ENCODE peak calls at places on chromosome 22, in eight cellular contexts. Z is AG04450, B is right lobe of liver, Y is left ventricle myocardium inferior, G is neural progenitor cell, C is body of pancreas, L is PC-3, K is PC-9. V is an unnamed sample.
A peak's percentile ranks its signal among the peaks of the same experiment; 100 is the strongest.

GRCh38 chr22:49999063-49999900 is 13.3 kb downstream of the IL17REL start:
- DNase-seq in Z (no peak), B (peak; percentile 50), Y (no peak), G (peak; percentile 80), C (no peak), L (no peak), K (no peak), V (no peak)

GRCh38 chr22:23705358-23705757 is 14.5 kb downstream of the RGL4 start:
- DNase-seq in Z (no peak), B (no peak), Y (no peak), G (no peak), C (no peak), L (no peak), K (no peak), V (no peak)

GRCh38 chr22:19604711-19605268 is 80.6 kb upstream of the CLDN5 start:
- DNase-seq in Z (no peak), B (peak; percentile 80), Y (no peak), G (no peak), C (no peak), L (no peak), K (no peak), V (no peak)

GRCh38 chr22:46792841-46793261 is 30.4 kb downstream of the TBC1D22A start:
- DNase-seq in Z (no peak), B (no peak), Y (no peak), G (no peak), C (no peak), L (no peak), K (no peak), V (no peak)

GRCh38 chr22:48284671-48285070 is 1522.2 kb downstream of the TBC1D22A start:
- DNase-seq in Z (no peak), B (no peak), Y (no peak), G (no peak), C (no peak), L (no peak), K (no peak), V (no peak)

GRCh38 chr22:47690166-47690565 is 927.7 kb downstream of the TBC1D22A start:
- DNase-seq in Z (no peak), B (no peak), Y (no peak), G (no peak), C (no peak), L (no peak), K (no peak), V (no peak)

GRCh38 chr22:50247748-50248147 is 2.9 kb upstream of the TUBGCP6 start:
- DNase-seq in Z (no peak), B (peak; percentile 68), Y (no peak), G (peak; percentile 66), C (peak; percentile 74), L (peak; percentile 34), K (no peak), V (no peak)

GRCh38 chr22:49300241-49300640 is 527.4 kb downstream of the BRD1 start:
- DNase-seq in Z (no peak), B (no peak), Y (no peak), G (no peak), C (no peak), L (no peak), K (no peak), V (no peak)

GRCh38 chr22:43363580-43364435 is 20.6 kb upstream of the SCUBE1 start:
- DNase-seq in Z (no peak), B (no peak), Y (no peak), G (peak; percentile 95), C (no peak), L (no peak), K (no peak), V (no peak)

GRCh38 chr22:33811208-33811607 is 109.1 kb downstream of the LARGE1 start:
- DNase-seq in Z (no peak), B (no peak), Y (no peak), G (no peak), C (no peak), L (no peak), K (no peak), V (no peak)

GRCh38 chr22:43243275-43243768 is 56.4 kb upstream of the TTLL12 start:
- DNase-seq in Z (no peak), B (no peak), Y (no peak), G (no peak), C (no peak), L (no peak), K (no peak), V (no peak)

GRCh38 chr22:48886604-48887393 is 940.9 kb downstream of the BRD1 start:
- DNase-seq in Z (no peak), B (no peak), Y (peak; percentile 11), G (no peak), C (no peak), L (no peak), K (no peak), V (peak; percentile 38)

GRCh38 chr22:25419247-25420113 is 145.0 kb upstream of the GRK3 start:
- DNase-seq in Z (no peak), B (no peak), Y (no peak), G (no peak), C (peak; percentile 63), L (no peak), K (no peak), V (no peak)

GRCh38 chr22:25417792-25418191 is 146.7 kb upstream of the GRK3 start:
- DNase-seq in Z (no peak), B (no peak), Y (no peak), G (no peak), C (no peak), L (no peak), K (no peak), V (no peak)

GRCh38 chr22:25420471-25420924 is 144.0 kb upstream of the GRK3 start:
- DNase-seq in Z (no peak), B (no peak), Y (no peak), G (no peak), C (no peak), L (no peak), K (no peak), V (no peak)

DNA sequence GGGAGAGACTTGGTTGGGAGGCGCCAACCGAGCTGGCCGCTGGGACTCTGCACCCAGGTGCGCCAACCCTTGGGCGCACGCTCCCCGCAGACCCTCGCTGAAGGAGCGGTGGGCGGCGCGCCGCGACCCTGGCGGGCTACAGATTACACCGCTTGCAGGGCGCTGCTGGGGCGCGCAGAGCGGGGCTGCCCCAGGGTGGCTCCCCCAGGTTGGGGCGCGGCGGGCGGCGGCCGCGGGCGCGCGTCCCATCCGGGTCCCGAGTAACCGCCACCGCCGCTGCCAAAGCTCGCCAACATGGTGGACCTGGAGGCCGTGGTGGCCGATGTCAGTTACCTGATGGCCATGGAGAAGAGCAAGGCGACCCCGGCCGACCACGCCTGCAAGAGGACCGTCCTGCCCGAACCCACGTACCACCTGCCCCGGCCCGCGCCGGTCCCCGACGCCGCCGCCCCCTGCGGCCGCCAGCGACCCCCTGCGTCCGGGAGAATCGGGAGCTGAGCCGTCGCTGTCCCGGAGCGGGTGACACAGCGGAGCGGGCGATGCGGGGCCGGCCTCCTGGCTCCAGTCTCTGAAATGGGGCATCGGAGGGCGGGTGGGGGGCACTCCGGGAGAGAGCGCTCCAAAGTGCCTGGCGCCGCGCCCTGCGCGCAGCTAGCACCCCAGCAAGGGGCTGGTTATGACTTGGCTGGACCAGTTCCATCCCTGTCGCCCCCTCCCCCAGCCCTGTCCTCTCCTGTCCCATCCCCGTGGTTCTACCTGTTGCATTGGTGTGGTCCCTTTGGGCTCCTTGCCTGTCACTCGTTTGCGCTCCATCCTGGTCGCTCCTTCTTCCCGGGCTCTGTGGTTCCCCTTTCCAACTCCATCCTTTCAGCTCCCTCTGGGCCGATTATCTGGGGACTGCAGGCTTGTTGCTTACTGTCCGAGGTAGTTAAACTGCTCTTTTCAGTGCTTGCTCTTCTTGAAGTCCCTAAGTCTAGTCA is 143.3 kb upstream of the GRK3 start:
- DNase-seq in Z (no peak), B (no peak), Y (no peak), G (peak; percentile 69), C (no peak), L (no peak), K (no peak), V (no peak)
- H3K4me3 ChIP-seq in Z (no peak overlapping the region), B (no peak overlapping the region), Y (peak overlapping the region; percentile 62), G (peak overlapping the region; percentile 74), C (no peak overlapping the region), L (no peak overlapping the region), K (no peak overlapping the region), V (peak overlapping the region; percentile 62)

DNA sequence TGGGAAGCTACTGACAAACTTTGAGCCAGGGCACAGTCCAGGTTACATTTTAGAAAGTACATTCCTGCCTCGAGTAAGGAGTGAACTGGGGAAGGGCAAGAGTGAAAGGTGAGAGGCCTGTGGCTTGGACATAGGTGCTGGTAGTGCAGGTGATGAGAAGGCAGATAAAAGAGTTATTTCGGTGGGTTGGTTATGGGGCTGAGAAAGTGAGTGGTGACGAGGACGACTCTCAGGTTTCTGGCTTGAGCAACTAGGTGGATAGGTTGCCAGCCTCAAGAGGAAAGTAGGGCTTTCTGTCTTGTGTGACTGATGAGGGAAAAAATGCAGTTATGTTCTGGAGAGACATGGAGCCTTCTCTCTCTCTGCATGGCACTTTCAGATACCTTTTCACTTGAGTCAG is 3.7 kb downstream of the POLR2F start:
- DNase-seq in Z (no peak), B (no peak), Y (no peak), G (no peak), C (no peak), L (no peak), K (no peak), V (no peak)
- H3K27ac ChIP-seq in Z (no peak overlapping the region), B (no peak overlapping the region), Y (no peak overlapping the region), G (no peak overlapping the region), C (no peak overlapping the region), L (no peak overlapping the region), K (no peak overlapping the region), V (no peak overlapping the region)

DNA sequence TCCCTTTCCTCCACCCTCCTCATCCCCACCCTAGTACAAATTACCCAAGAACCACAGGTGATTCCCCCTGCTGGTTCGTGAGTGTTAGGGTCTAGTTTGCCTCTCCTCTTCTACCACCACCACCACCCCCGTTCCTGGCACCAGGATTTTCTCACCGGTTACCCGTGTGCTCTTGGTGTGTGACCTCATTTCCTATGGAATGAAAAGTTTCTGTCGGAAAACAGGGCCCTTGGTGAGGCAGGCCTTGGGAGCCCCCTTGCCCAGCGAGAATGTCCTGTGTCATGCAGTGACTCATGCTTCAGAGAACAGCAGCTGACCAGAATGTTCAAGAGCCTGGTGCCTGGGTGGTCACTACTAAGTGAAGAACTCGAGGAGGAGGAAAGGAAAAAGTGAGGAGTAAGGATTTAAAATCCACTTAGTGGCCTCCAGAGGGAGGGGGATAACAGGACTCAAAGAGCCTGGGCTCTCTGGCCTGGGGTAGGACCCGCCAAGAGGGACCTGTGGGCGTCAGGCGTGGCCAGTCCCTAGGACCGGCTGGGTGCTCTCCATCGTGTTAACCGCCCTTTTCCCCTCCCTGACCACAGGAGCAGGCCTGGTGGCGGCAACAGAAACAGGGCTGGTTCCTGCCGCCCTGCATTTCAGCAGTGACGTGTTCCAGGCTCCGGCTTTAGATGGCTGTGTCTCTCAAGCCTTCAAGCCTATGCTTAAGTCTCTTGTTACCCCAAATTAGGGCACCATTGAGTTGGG is 30.2 kb downstream of the C22orf31 start:
- DNase-seq in Z (peak; percentile 79), B (peak; percentile 60), Y (no peak), G (peak; percentile 66), C (peak; percentile 82), L (peak; percentile 83), K (peak; percentile 60), V (peak; percentile 56)
- TF ChIP-seq CTCF in Z (peak; percentile 26), B (no peak), Y (no peak), G (no peak), C (no peak), L (no peak), K (no peak), V (no peak)

GRCh38 chr22:30324008-30324730 is 2.6 kb downstream of the TBC1D10A start:
- DNase-seq in Z (no peak), B (no peak), Y (no peak), G (no peak), C (peak; percentile 16), L (no peak), K (no peak), V (no peak)
- H3K4me3 ChIP-seq in Z (peak overlapping the region; percentile 83), B (peak overlapping the region; percentile 97), Y (peak overlapping the region; percentile 98), G (no peak overlapping the region), C (no peak overlapping the region), L (no peak overlapping the region), K (peak overlapping the region; percentile 97), V (peak overlapping the region; percentile 91)

GRCh38 chr22:25162561-25162960 is 37.1 kb upstream of the CRYBB3 start:
- DNase-seq in Z (no peak), B (no peak), Y (no peak), G (no peak), C (no peak), L (no peak), K (no peak), V (no peak)
- H3K27ac ChIP-seq in Z (no peak overlapping the region), B (no peak overlapping the region), Y (no peak overlapping the region), G (no peak overlapping the region), C (no peak overlapping the region), L (no peak overlapping the region), K (no peak overlapping the region), V (no peak overlapping the region)